ENCODE peak calls at places on chromosomes 11 and 22, in seven cellular contexts. One of them, this sample, is unnamed. For H3K9me3, the result is how much of the 10 kb centered on the place peaks cover.

GRCh38 chr22:40196628-40197027 is 18.9 kb downstream of the TNRC6B start:
- DNase-seq in cardiac muscle cell: peak
- DNase-seq in IMR-90: peak
- DNase-seq in fibroblast of lung: peak
- DNase-seq in HAP-1: no peak
- DNase-seq in ovary: no peak
- DNase-seq in adrenal gland: peak
- DNase-seq in this sample: no peak

GRCh38 chr22:20805972-20806471 is 32.1 kb downstream of the SERPIND1 start:
- DNase-seq in IMR-90: peak
- DNase-seq in cardiac muscle cell: peak
- DNase-seq in HAP-1: no peak
- DNase-seq in ovary: no peak
- DNase-seq in fibroblast of lung: no peak
- DNase-seq in adrenal gland: no peak
- DNase-seq in this sample: no peak

GRCh38 chr11:79667377-79667776 is 226.5 kb upstream of the TENM4 start:
- DNase-seq in cardiac muscle cell: no peak
- DNase-seq in fibroblast of lung: no peak
- DNase-seq in ovary: no peak
- DNase-seq in adrenal gland: no peak
- DNase-seq in HAP-1: no peak
- DNase-seq in IMR-90: no peak
- DNase-seq in this sample: no peak

GRCh38 chr11:394034-394857 is at the start of gene PKP3:
- DNase-seq in IMR-90: peak
- DNase-seq in HAP-1: no peak
- DNase-seq in adrenal gland: no peak
- DNase-seq in ovary: no peak
- DNase-seq in fibroblast of lung: peak
- DNase-seq in cardiac muscle cell: peak
- DNase-seq in this sample: no peak

GRCh38 chr11:108009497-108010360 is 1.0 kb downstream of the CUL5 start:
- DNase-seq in HAP-1: peak
- DNase-seq in fibroblast of lung: peak
- DNase-seq in adrenal gland: peak
- DNase-seq in cardiac muscle cell: peak
- DNase-seq in ovary: no peak
- DNase-seq in IMR-90: no peak
- DNase-seq in this sample: no peak

GRCh38 chr11:12678991-12679390 is 4.8 kb downstream of the TEAD1 start:
- DNase-seq in ovary: no peak
- DNase-seq in fibroblast of lung: no peak
- DNase-seq in HAP-1: no peak
- DNase-seq in IMR-90: no peak
- DNase-seq in cardiac muscle cell: no peak
- DNase-seq in adrenal gland: no peak
- DNase-seq in this sample: no peak

GRCh38 chr22:29661355-29661754 is 57.9 kb downstream of the NF2 start:
- DNase-seq in ovary: no peak
- DNase-seq in fibroblast of lung: peak
- DNase-seq in HAP-1: no peak
- DNase-seq in IMR-90: peak
- DNase-seq in cardiac muscle cell: no peak
- DNase-seq in adrenal gland: no peak
- DNase-seq in this sample: no peak

GRCh38 chr11:76574406-76574805 is 96.1 kb downstream of the LRRC32 start:
- DNase-seq in cardiac muscle cell: peak
- DNase-seq in fibroblast of lung: no peak
- DNase-seq in adrenal gland: no peak
- DNase-seq in HAP-1: no peak
- DNase-seq in IMR-90: peak
- DNase-seq in ovary: no peak
- DNase-seq in this sample: no peak

GRCh38 chr22:46361861-46362220 is 26.3 kb downstream of the TRMU start:
- DNase-seq in fibroblast of lung: no peak
- DNase-seq in adrenal gland: no peak
- DNase-seq in HAP-1: no peak
- DNase-seq in IMR-90: no peak
- DNase-seq in cardiac muscle cell: no peak
- DNase-seq in ovary: no peak
- DNase-seq in this sample: no peak

GRCh38 chr11:77140231-77140959 is 12.3 kb downstream of the MYO7A start:
- DNase-seq in fibroblast of lung: peak
- DNase-seq in IMR-90: peak
- DNase-seq in ovary: peak
- DNase-seq in adrenal gland: peak
- DNase-seq in HAP-1: no peak
- DNase-seq in cardiac muscle cell: peak
- DNase-seq in this sample: peak

GRCh38 chr22:36409911-36410756 is 22.4 kb upstream of the MYH9 start:
- DNase-seq in cardiac muscle cell: peak
- DNase-seq in HAP-1: no peak
- DNase-seq in adrenal gland: peak
- DNase-seq in IMR-90: no peak
- DNase-seq in ovary: peak
- DNase-seq in fibroblast of lung: peak
- DNase-seq in this sample: peak

GRCh38 chr11:118003021-118003423 is 16.8 kb downstream of the IL10RA start:
- DNase-seq in cardiac muscle cell: no peak
- DNase-seq in ovary: no peak
- DNase-seq in adrenal gland: no peak
- DNase-seq in fibroblast of lung: no peak
- DNase-seq in IMR-90: no peak
- DNase-seq in HAP-1: no peak
- DNase-seq in this sample: no peak

GRCh38 chr11:65551572-65552398 is 6.4 kb downstream of the LTBP3 start:
- DNase-seq in ovary: peak
- DNase-seq in IMR-90: peak
- DNase-seq in HAP-1: no peak
- DNase-seq in fibroblast of lung: peak
- DNase-seq in adrenal gland: no peak
- DNase-seq in cardiac muscle cell: no peak
- DNase-seq in this sample: peak

GRCh38 chr11:8103909-8104308 is 22.9 kb downstream of the TUB start:
- DNase-seq in IMR-90: no peak
- DNase-seq in adrenal gland: no peak
- DNase-seq in ovary: no peak
- DNase-seq in HAP-1: no peak
- DNase-seq in cardiac muscle cell: no peak
- DNase-seq in fibroblast of lung: no peak
- DNase-seq in this sample: no peak

GRCh38 chr11:77559686-77560425 is 29.9 kb upstream of the AQP11 start:
- DNase-seq in adrenal gland: peak
- DNase-seq in ovary: no peak
- DNase-seq in IMR-90: peak
- DNase-seq in cardiac muscle cell: peak
- DNase-seq in fibroblast of lung: peak
- DNase-seq in HAP-1: no peak
- DNase-seq in this sample: no peak

GRCh38 chr11:114330373-114330772 is 34.2 kb downstream of the NNMT start:
- DNase-seq in fibroblast of lung: no peak
- DNase-seq in HAP-1: no peak
- DNase-seq in IMR-90: no peak
- DNase-seq in adrenal gland: no peak
- DNase-seq in ovary: no peak
- DNase-seq in cardiac muscle cell: no peak
- DNase-seq in this sample: no peak

GRCh38 chr11:17343907-17344306 is 7.7 kb upstream of the NCR3LG1 start:
- DNase-seq in HAP-1: no peak
- DNase-seq in adrenal gland: peak
- DNase-seq in fibroblast of lung: peak
- DNase-seq in IMR-90: peak
- DNase-seq in cardiac muscle cell: peak
- DNase-seq in ovary: no peak
- DNase-seq in this sample: no peak

GRCh38 chr11:62546244-62546936 is at the start of gene AHNAK:
- DNase-seq in ovary: peak
- DNase-seq in adrenal gland: peak
- DNase-seq in cardiac muscle cell: peak
- DNase-seq in IMR-90: peak
- DNase-seq in fibroblast of lung: peak
- DNase-seq in HAP-1: peak
- DNase-seq in this sample: peak

GRCh38 chr22:39150848-39151215 is 1.6 kb downstream of the CBX7 start:
- DNase-seq in adrenal gland: no peak
- DNase-seq in IMR-90: no peak
- DNase-seq in fibroblast of lung: no peak
- DNase-seq in HAP-1: no peak
- DNase-seq in ovary: no peak
- DNase-seq in cardiac muscle cell: no peak
- DNase-seq in this sample: no peak

GRCh38 chr22:39152024-39152510 is 413 bp downstream of the CBX7 start:
- DNase-seq in ovary: no peak
- DNase-seq in fibroblast of lung: no peak
- DNase-seq in IMR-90: no peak
- DNase-seq in HAP-1: no peak
- DNase-seq in cardiac muscle cell: no peak
- DNase-seq in adrenal gland: no peak
- DNase-seq in this sample: no peak

GRCh38 chr22:39151329-39151975 is 1.0 kb downstream of the CBX7 start:
- DNase-seq in IMR-90: no peak
- DNase-seq in ovary: peak
- DNase-seq in adrenal gland: no peak
- DNase-seq in fibroblast of lung: no peak
- DNase-seq in HAP-1: no peak
- DNase-seq in cardiac muscle cell: no peak
- DNase-seq in this sample: no peak

GRCh38 chr22:39148727-39149535 is 3.5 kb downstream of the CBX7 start:
- DNase-seq in adrenal gland: peak
- DNase-seq in cardiac muscle cell: no peak
- DNase-seq in HAP-1: no peak
- DNase-seq in fibroblast of lung: no peak
- DNase-seq in IMR-90: no peak
- DNase-seq in ovary: peak
- DNase-seq in this sample: peak

DNA sequence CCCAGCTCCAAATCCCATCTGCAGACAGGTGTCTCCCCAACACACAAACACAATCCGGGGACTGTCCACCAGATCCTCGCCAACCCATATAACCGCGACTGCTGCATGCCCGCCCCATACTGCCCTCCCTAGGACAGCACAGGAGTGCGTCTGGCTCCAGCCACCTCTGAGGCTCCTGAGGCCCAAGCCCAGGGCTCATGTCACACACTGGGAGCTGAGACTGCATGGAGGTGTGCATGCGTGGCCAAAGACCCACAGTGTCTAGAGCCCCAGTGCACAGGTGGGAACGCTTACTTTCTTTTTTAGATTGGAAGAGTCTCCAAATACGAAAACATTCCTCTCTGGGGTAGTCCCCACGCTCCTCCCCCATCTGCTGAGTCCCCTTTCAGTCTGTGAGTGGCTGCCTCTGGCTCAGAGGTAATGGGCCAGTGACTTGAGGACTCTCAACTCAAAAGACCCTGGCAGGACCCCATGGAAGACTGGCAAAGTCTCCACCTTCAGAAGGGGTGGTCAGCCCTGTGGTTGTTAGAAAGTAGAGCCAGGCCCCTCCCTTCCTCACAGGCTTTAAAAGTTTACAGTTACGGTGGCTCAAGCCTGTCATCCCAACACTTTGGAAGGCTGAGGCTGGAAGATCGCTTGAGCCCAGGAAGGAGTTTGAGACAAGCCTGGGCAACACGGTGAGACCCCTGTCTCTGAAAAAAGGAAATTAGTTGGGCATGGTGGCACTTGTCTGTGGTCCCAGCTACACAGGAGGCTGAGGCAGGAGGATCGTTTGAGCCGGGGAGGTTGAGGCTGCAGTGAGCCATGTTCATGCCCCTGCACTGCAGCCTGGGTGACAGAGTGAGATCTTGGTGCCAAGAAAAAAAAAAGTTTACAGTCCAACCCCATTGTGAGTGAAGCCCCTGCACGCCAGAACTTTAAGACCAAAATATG is 2.3 kb downstream of the CBX7 start:
- DNase-seq in fibroblast of lung: no peak
- DNase-seq in cardiac muscle cell: no peak
- DNase-seq in ovary: peak
- DNase-seq in IMR-90: no peak
- DNase-seq in adrenal gland: no peak
- DNase-seq in HAP-1: no peak
- DNase-seq in this sample: no peak
- H3K9me3 ChIP-seq in fibroblast of lung: under half
- H3K9me3 ChIP-seq in cardiac muscle cell: under half
- H3K9me3 ChIP-seq in ovary: under half
- H3K9me3 ChIP-seq in IMR-90: under half
- H3K9me3 ChIP-seq in adrenal gland: under half
- H3K9me3 ChIP-seq in HAP-1: under half
- H3K9me3 ChIP-seq in this sample: under half

DNA sequence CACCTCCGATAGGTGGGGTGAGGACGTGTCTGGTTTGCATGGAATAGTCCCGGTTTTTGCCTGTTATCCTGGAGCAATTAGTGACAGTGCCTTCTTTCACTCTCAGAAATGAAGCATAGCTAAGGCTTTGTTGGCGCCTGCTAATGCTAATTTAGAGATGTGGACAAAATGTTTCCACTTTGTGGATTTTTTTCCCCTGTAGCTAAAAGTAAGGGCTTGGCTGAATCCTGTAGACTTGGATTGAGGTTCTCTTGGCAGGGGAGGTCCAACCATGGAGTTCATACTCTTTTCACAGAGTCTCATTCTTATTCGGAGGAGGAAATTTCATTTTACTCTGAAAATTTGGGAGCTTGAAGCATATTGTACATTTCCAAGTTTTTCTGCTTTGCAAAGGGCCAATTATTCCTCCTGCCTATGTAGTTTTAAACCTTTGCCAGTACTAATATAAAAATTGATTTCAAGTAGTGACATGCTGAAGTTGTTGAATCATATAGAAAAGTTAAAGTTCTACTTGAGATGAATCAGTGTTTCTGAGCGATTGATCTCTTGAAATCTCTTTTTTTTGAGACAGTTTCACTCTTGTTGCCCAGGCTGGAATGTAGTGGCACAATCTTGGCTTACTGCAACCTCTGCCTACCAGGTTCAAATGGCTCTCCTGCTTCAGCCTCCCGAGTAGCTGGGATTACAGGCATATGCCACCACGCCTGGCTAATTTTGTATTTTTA is 20.0 kb downstream of the PPFIA1 start:
- DNase-seq in fibroblast of lung: no peak
- DNase-seq in IMR-90: no peak
- DNase-seq in ovary: no peak
- DNase-seq in adrenal gland: no peak
- DNase-seq in HAP-1: no peak
- DNase-seq in cardiac muscle cell: no peak
- DNase-seq in this sample: peak
- H3K9me3 ChIP-seq in fibroblast of lung: under half
- H3K9me3 ChIP-seq in IMR-90: under half
- H3K9me3 ChIP-seq in ovary: under half
- H3K9me3 ChIP-seq in adrenal gland: under half
- H3K9me3 ChIP-seq in HAP-1: under half
- H3K9me3 ChIP-seq in cardiac muscle cell: under half
- H3K9me3 ChIP-seq in this sample: under half

GRCh38 chr11:48354013-48354412 is 12.3 kb downstream of the OR4C5 start:
- DNase-seq in adrenal gland: no peak
- DNase-seq in fibroblast of lung: no peak
- DNase-seq in HAP-1: no peak
- DNase-seq in IMR-90: no peak
- DNase-seq in ovary: no peak
- DNase-seq in cardiac muscle cell: no peak
- DNase-seq in this sample: no peak
- H3K9me3 ChIP-seq in adrenal gland: under half
- H3K9me3 ChIP-seq in fibroblast of lung: under half
- H3K9me3 ChIP-seq in HAP-1: under half
- H3K9me3 ChIP-seq in IMR-90: under half
- H3K9me3 ChIP-seq in ovary: under half
- H3K9me3 ChIP-seq in cardiac muscle cell: under half
- H3K9me3 ChIP-seq in this sample: under half

GRCh38 chr11:37182036-37182435 is 584.0 kb upstream of the RAG2 start:
- DNase-seq in ovary: no peak
- DNase-seq in fibroblast of lung: no peak
- DNase-seq in cardiac muscle cell: peak
- DNase-seq in HAP-1: no peak
- DNase-seq in IMR-90: no peak
- DNase-seq in adrenal gland: no peak
- DNase-seq in this sample: peak
- H3K9me3 ChIP-seq in ovary: under half
- H3K9me3 ChIP-seq in fibroblast of lung: under half
- H3K9me3 ChIP-seq in cardiac muscle cell: under half
- H3K9me3 ChIP-seq in HAP-1: under half
- H3K9me3 ChIP-seq in IMR-90: under half
- H3K9me3 ChIP-seq in adrenal gland: under half
- H3K9me3 ChIP-seq in this sample: under half

This sample was measured in testis.